ENCODE peak calls at places on chromosome 7, in seven cellular contexts. One of them, this sample, is unnamed.

GRCh38 chr7:45187089-45187945 is 29.7 kb downstream of the RAMP3 start:
- DNase-seq in HFF-Myc: no peak
- DNase-seq in IMR-90: no peak
- DNase-seq in AG10803: no peak
- DNase-seq in fibroblast of lung: no peak
- DNase-seq in foreskin fibroblast: no peak
- DNase-seq in thyroid gland: no peak
- DNase-seq in this sample: no peak

GRCh38 chr7:4612939-4613841 is 68.9 kb upstream of the FOXK1 start:
- DNase-seq in foreskin fibroblast: peak
- DNase-seq in fibroblast of lung: peak
- DNase-seq in AG10803: peak
- DNase-seq in thyroid gland: no peak
- DNase-seq in IMR-90: peak
- DNase-seq in HFF-Myc: no peak
- DNase-seq in this sample: no peak

GRCh38 chr7:73622909-73623797 is 1.2 kb downstream of the MLXIPL start:
- DNase-seq in fibroblast of lung: no peak
- DNase-seq in foreskin fibroblast: peak
- DNase-seq in thyroid gland: peak
- DNase-seq in AG10803: peak
- DNase-seq in IMR-90: no peak
- DNase-seq in HFF-Myc: no peak
- DNase-seq in this sample: no peak

GRCh38 chr7:46603296-46603701 is 682.2 kb upstream of the IGFBP3 start:
- DNase-seq in IMR-90: no peak
- DNase-seq in AG10803: no peak
- DNase-seq in HFF-Myc: no peak
- DNase-seq in thyroid gland: peak
- DNase-seq in fibroblast of lung: no peak
- DNase-seq in foreskin fibroblast: peak
- DNase-seq in this sample: no peak

GRCh38 chr7:148153611-148154010 is 437.0 kb upstream of the C7orf33 start:
- DNase-seq in foreskin fibroblast: no peak
- DNase-seq in fibroblast of lung: no peak
- DNase-seq in thyroid gland: peak
- DNase-seq in AG10803: no peak
- DNase-seq in IMR-90: no peak
- DNase-seq in HFF-Myc: no peak
- DNase-seq in this sample: no peak

GRCh38 chr7:139387594-139387993 is 27.9 kb downstream of the LUC7L2 start:
- DNase-seq in foreskin fibroblast: no peak
- DNase-seq in fibroblast of lung: no peak
- DNase-seq in thyroid gland: peak
- DNase-seq in AG10803: no peak
- DNase-seq in HFF-Myc: no peak
- DNase-seq in IMR-90: no peak
- DNase-seq in this sample: no peak

GRCh38 chr7:116522247-116522646 is 2.6 kb upstream of the CAV1 start:
- DNase-seq in fibroblast of lung: peak
- DNase-seq in HFF-Myc: no peak
- DNase-seq in IMR-90: peak
- DNase-seq in thyroid gland: no peak
- DNase-seq in foreskin fibroblast: peak
- DNase-seq in AG10803: peak
- DNase-seq in this sample: peak

GRCh38 chr7:38190010-38190409 is 12.0 kb downstream of the STARD3NL start:
- DNase-seq in AG10803: peak
- DNase-seq in IMR-90: peak
- DNase-seq in HFF-Myc: no peak
- DNase-seq in thyroid gland: no peak
- DNase-seq in foreskin fibroblast: peak
- DNase-seq in fibroblast of lung: peak
- DNase-seq in this sample: no peak

GRCh38 chr7:94630855-94631254 is 25.1 kb downstream of the SGCE start:
- DNase-seq in IMR-90: no peak
- DNase-seq in fibroblast of lung: no peak
- DNase-seq in foreskin fibroblast: no peak
- DNase-seq in HFF-Myc: no peak
- DNase-seq in AG10803: no peak
- DNase-seq in thyroid gland: no peak
- DNase-seq in this sample: no peak

DNA sequence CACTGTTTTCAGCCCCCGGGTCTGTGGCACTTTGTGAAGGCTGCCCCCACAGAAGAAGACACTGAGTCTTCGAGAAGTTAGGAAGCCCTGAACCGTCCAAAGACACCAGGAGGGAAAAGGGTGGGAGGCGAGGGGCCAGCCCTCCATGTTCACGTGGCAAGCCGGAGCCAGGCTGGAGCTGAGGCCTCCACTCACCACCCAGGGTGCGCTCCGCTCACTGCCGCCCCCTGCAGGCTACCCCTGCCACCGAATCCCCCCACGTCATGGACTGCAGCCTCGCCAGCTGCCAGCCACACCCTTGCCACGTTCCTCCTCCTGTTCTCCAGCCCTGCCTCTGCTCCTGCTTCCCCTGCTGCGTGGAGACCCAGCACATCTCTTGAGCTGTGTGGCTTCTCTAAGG is 59.0 kb upstream of the EN2 start:
- DNase-seq in foreskin fibroblast: no peak
- DNase-seq in fibroblast of lung: no peak
- DNase-seq in thyroid gland: no peak
- DNase-seq in IMR-90: no peak
- DNase-seq in AG10803: no peak
- DNase-seq in HFF-Myc: no peak
- DNase-seq in this sample: no peak
- TF ChIP-seq CTCF in foreskin fibroblast: no peak
- TF ChIP-seq CTCF in fibroblast of lung: no peak
- TF ChIP-seq CTCF in thyroid gland: no peak
- TF ChIP-seq CTCF in IMR-90: no peak
- TF ChIP-seq CTCF in AG10803: no peak
- TF ChIP-seq CTCF in HFF-Myc: peak
- TF ChIP-seq CTCF in this sample: no peak

GRCh38 chr7:6532516-6532915 is 18.7 kb downstream of the GRID2IP start:
- DNase-seq in AG10803: no peak
- DNase-seq in fibroblast of lung: no peak
- DNase-seq in thyroid gland: no peak
- DNase-seq in IMR-90: no peak
- DNase-seq in HFF-Myc: no peak
- DNase-seq in foreskin fibroblast: no peak
- DNase-seq in this sample: no peak

GRCh38 chr7:6531492-6532279 is 19.6 kb downstream of the GRID2IP start:
- DNase-seq in thyroid gland: no peak
- DNase-seq in foreskin fibroblast: no peak
- DNase-seq in HFF-Myc: no peak
- DNase-seq in IMR-90: no peak
- DNase-seq in AG10803: no peak
- DNase-seq in fibroblast of lung: no peak
- DNase-seq in this sample: no peak

GRCh38 chr7:6533893-6534804 is 17.1 kb downstream of the GRID2IP start:
- DNase-seq in HFF-Myc: no peak
- DNase-seq in foreskin fibroblast: no peak
- DNase-seq in fibroblast of lung: no peak
- DNase-seq in thyroid gland: no peak
- DNase-seq in AG10803: no peak
- DNase-seq in IMR-90: no peak
- DNase-seq in this sample: no peak

GRCh38 chr7:6536899-6537298 is 14.4 kb downstream of the GRID2IP start:
- DNase-seq in thyroid gland: no peak
- DNase-seq in HFF-Myc: no peak
- DNase-seq in IMR-90: no peak
- DNase-seq in AG10803: no peak
- DNase-seq in fibroblast of lung: peak
- DNase-seq in foreskin fibroblast: no peak
- DNase-seq in this sample: no peak

GRCh38 chr7:6536262-6536770 is 14.9 kb downstream of the GRID2IP start:
- DNase-seq in AG10803: no peak
- DNase-seq in fibroblast of lung: no peak
- DNase-seq in foreskin fibroblast: no peak
- DNase-seq in thyroid gland: no peak
- DNase-seq in HFF-Myc: no peak
- DNase-seq in IMR-90: no peak
- DNase-seq in this sample: no peak
- H3K4me3 ChIP-seq in AG10803: no peak
- H3K4me3 ChIP-seq in fibroblast of lung: no peak
- H3K4me3 ChIP-seq in foreskin fibroblast: no peak
- H3K4me3 ChIP-seq in thyroid gland: no peak
- H3K4me3 ChIP-seq in HFF-Myc: no peak
- H3K4me3 ChIP-seq in IMR-90: no peak
- H3K4me3 ChIP-seq in this sample: no peak

DNA sequence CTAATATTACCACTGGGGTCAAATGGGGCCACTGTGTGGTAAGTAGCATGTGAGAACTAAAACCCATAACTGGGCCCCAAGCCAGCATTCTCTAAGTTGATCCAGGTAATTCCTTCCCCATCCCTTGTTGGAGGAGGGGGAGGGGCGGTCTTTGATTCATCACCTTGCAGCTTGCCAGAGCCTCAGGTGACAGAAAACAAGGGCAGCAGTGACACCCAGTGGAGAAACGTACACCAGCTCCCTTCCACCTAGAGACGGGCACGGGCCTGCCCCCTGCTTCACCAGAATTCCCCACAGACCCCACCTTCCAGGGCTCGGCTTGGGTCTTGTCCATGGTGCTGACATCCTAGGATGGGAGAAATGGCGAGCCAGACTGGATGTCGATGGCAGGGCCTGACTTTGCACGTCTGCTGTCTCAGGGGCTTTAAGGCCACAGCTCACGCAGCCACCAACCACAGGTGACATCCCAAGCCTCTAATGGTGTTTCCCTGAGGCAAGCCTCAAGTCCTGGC is 102.0 kb downstream of the STRA8 start:
- DNase-seq in AG10803: peak
- DNase-seq in HFF-Myc: peak
- DNase-seq in foreskin fibroblast: peak
- DNase-seq in IMR-90: peak
- DNase-seq in thyroid gland: peak
- DNase-seq in fibroblast of lung: peak
- DNase-seq in this sample: no peak
- TF ChIP-seq CTCF in AG10803: peak
- TF ChIP-seq CTCF in HFF-Myc: peak
- TF ChIP-seq CTCF in foreskin fibroblast: peak
- TF ChIP-seq CTCF in IMR-90: peak
- TF ChIP-seq CTCF in thyroid gland: no peak
- TF ChIP-seq CTCF in fibroblast of lung: peak
- TF ChIP-seq CTCF in this sample: peak

GRCh38 chr7:150376560-150376959 is 2.6 kb upstream of the ZNF775 start:
- DNase-seq in HFF-Myc: no peak
- DNase-seq in AG10803: no peak
- DNase-seq in IMR-90: no peak
- DNase-seq in foreskin fibroblast: no peak
- DNase-seq in fibroblast of lung: no peak
- DNase-seq in thyroid gland: no peak
- DNase-seq in this sample: no peak
- H3K4me3 ChIP-seq in HFF-Myc: no peak
- H3K4me3 ChIP-seq in AG10803: no peak
- H3K4me3 ChIP-seq in IMR-90: no peak
- H3K4me3 ChIP-seq in foreskin fibroblast: no peak
- H3K4me3 ChIP-seq in fibroblast of lung: no peak
- H3K4me3 ChIP-seq in thyroid gland: no peak
- H3K4me3 ChIP-seq in this sample: no peak

GRCh38 chr7:1448958-1449357 is 10.3 kb downstream of the MICALL2 start:
- DNase-seq in fibroblast of lung: no peak
- DNase-seq in HFF-Myc: no peak
- DNase-seq in IMR-90: no peak
- DNase-seq in foreskin fibroblast: no peak
- DNase-seq in AG10803: no peak
- DNase-seq in thyroid gland: no peak
- DNase-seq in this sample: no peak
- TF ChIP-seq CTCF in fibroblast of lung: no peak
- TF ChIP-seq CTCF in HFF-Myc: peak
- TF ChIP-seq CTCF in IMR-90: no peak
- TF ChIP-seq CTCF in foreskin fibroblast: no peak
- TF ChIP-seq CTCF in AG10803: no peak
- TF ChIP-seq CTCF in thyroid gland: no peak
- TF ChIP-seq CTCF in this sample: no peak